ENCODE peak calls at places on chromosomes 13 and 19, in four cellular contexts. Y is SK-N-SH, Q is K562, G is HepG2. B is an unnamed sample.

GRCh38 chr13:80161896-80162295 is 179.0 kb downstream of the SPRY2 start:
- DNase-seq in Y (no peak), Q (no peak), G (no peak), B (no peak)

GRCh38 chr13:74883834-74884233 is 598.1 kb downstream of the TBC1D4 start:
- DNase-seq in Y (no peak), Q (no peak), G (no peak), B (no peak)

GRCh38 chr13:18965347-18965855 is 216.2 kb downstream of the TUBA3C start:
- DNase-seq in Y (no peak), Q (no peak), G (no peak), B (no peak)

GRCh38 chr13:23701646-23702045 is 131.4 kb downstream of the TNFRSF19 start:
- DNase-seq in Y (no peak), Q (no peak), G (no peak), B (no peak)

GRCh38 chr13:43664700-43665191 is 122.0 kb downstream of the ENOX1 start:
- DNase-seq in Y (no peak), Q (no peak), G (no peak), B (peak; percentile 28)

GRCh38 chr19:33402421-33403220 is 29.1 kb downstream of the CEBPG start:
- DNase-seq in Y (peak; percentile 58), Q (no peak), G (no peak), B (no peak)

GRCh38 chr19:47633996-47634395 is 25.1 kb downstream of the BICRA start:
- DNase-seq in Y (no peak), Q (no peak), G (no peak), B (no peak)

GRCh38 chr13:29516012-29516411 is 79.5 kb downstream of the SLC7A1 start:
- DNase-seq in Y (no peak), Q (no peak), G (no peak), B (no peak)

GRCh38 chr13:79079351-79079839 is 326.7 kb downstream of the RBM26 start:
- DNase-seq in Y (no peak), Q (no peak), G (no peak), B (no peak)

GRCh38 chr19:1360126-1360817 is 23.4 kb upstream of the NDUFS7 start:
- DNase-seq in Y (no peak), Q (no peak), G (no peak), B (no peak)

GRCh38 chr13:73913043-73913740 is 221.0 kb downstream of the KLF12 start:
- DNase-seq in Y (no peak), Q (no peak), G (no peak), B (no peak)

GRCh38 chr19:19645233-19645870 is 1.9 kb upstream of the GMIP start:
- DNase-seq in Y (no peak), Q (no peak), G (no peak), B (no peak)

GRCh38 chr13:66397133-66397532 is 833.0 kb downstream of the PCDH9 start:
- DNase-seq in Y (no peak), Q (no peak), G (no peak), B (no peak)

GRCh38 chr19:19193926-19194325 is 1.9 kb downstream of the RFXANK start:
- DNase-seq in Y (no peak), Q (no peak), G (no peak), B (no peak)

GRCh38 chr13:101942038-101942437 is 459.8 kb downstream of the FGF14 start:
- DNase-seq in Y (peak; percentile 34), Q (no peak), G (peak; percentile 7), B (peak; percentile 33)

GRCh38 chr13:42007844-42008243 is 40.6 kb upstream of the DGKH start:
- DNase-seq in Y (no peak), Q (no peak), G (no peak), B (no peak)

GRCh38 chr13:45356966-45357689 is 16.1 kb upstream of the TPT1 start:
- DNase-seq in Y (no peak), Q (no peak), G (no peak), B (no peak)

GRCh38 chr13:32585625-32586021 is 629 bp upstream of the PDS5B start:
- DNase-seq in Y (no peak), Q (no peak), G (no peak), B (no peak)

GRCh38 chr13:27997904-27998522 is 9.5 kb upstream of the URAD start:
- DNase-seq in Y (no peak), Q (peak; percentile 18), G (peak; percentile 48), B (peak; percentile 76)

GRCh38 chr13:99135591-99135990 is 65.1 kb upstream of the UBAC2 start:
- DNase-seq in Y (no peak), Q (no peak), G (no peak), B (no peak)

GRCh38 chr19:6423499-6424189 is 967 bp downstream of the KHSRP start:
- DNase-seq in Y (peak; percentile 65), Q (peak; percentile 46), G (peak; percentile 49), B (peak; percentile 59)

GRCh38 chr19:46926201-46927071 is 65.6 kb downstream of the ARHGAP35 start:
- DNase-seq in Y (no peak), Q (no peak), G (no peak), B (no peak)

GRCh38 chr13:60226507-60226906 is 62.8 kb upstream of the DIAPH3 start:
- DNase-seq in Y (peak; percentile 57), Q (peak; percentile 15), G (peak; percentile 15), B (peak; percentile 42)

GRCh38 chr13:20398459-20398858 is 127.2 kb downstream of the CRYL1 start:
- DNase-seq in Y (no peak), Q (no peak), G (no peak), B (no peak)

GRCh38 chr13:112748947-112749346 is 59.1 kb downstream of the ATP11A start:
- DNase-seq in Y (no peak), Q (no peak), G (no peak), B (no peak)

GRCh38 chr19:28596561-28597071 is 616.3 kb downstream of the UQCRFS1 start:
- DNase-seq in Y (no peak), Q (no peak), G (no peak), B (no peak)

GRCh38 chr19:17718467-17718987 is 753 bp upstream of the MAP1S start:
- DNase-seq in Y (no peak), Q (no peak), G (no peak), B (no peak)

GRCh38 chr19:17718988-17719711 is at the start of gene MAP1S:
- DNase-seq in Y (peak; percentile 98), Q (peak; percentile 88), G (peak; percentile 45), B (peak; percentile 89)

GRCh38 chr19:17720487-17720839 is 1.2 kb downstream of the MAP1S start:
- DNase-seq in Y (no peak), Q (peak; percentile 35), G (no peak), B (no peak)

GRCh38 chr19:17721821-17722220 is 2.5 kb downstream of the MAP1S start:
- DNase-seq in Y (no peak), Q (peak; percentile 9), G (no peak), B (no peak)

GRCh38 chr19:17719730-17720486 is 628 bp downstream of the MAP1S start:
- DNase-seq in Y (peak; percentile 79), Q (peak; percentile 66), G (no peak), B (no peak)
- TF ChIP-seq FOXJ3 in Y (no peak), Q (no peak), G (no peak), B (no peak)

DNA sequence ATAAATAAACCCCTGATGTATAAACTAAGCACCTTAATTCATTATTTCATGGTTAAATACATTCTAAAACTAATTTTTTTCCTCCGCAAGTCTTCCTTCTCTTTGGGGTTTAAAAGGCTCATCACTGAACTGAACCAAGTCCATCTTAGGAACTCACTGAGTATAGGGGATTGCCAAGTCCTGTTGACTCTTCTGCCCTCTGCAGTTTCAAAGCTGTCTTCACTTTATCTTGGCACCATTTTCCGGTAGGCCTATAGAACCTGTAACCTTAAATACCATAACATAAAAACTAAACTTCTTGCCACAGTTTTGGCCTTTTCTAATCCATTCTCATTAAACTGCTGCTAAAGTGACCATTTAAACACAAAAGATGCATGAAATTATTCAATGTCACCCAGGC is 66.5 kb upstream of the USPL1 start:
- DNase-seq in Y (peak; percentile 21), Q (no peak), G (peak; percentile 29), B (no peak)
- TF ChIP-seq FOXJ3 in Y (no peak), Q (no peak), G (no peak), B (no peak)

GRCh38 chr13:109114991-109115390 is 485.6 kb downstream of the MYO16 start:
- DNase-seq in Y (no peak), Q (no peak), G (no peak), B (no peak)
- TF ChIP-seq FOXJ3 in Y (no peak), Q (no peak), G (no peak), B (no peak)

DNA sequence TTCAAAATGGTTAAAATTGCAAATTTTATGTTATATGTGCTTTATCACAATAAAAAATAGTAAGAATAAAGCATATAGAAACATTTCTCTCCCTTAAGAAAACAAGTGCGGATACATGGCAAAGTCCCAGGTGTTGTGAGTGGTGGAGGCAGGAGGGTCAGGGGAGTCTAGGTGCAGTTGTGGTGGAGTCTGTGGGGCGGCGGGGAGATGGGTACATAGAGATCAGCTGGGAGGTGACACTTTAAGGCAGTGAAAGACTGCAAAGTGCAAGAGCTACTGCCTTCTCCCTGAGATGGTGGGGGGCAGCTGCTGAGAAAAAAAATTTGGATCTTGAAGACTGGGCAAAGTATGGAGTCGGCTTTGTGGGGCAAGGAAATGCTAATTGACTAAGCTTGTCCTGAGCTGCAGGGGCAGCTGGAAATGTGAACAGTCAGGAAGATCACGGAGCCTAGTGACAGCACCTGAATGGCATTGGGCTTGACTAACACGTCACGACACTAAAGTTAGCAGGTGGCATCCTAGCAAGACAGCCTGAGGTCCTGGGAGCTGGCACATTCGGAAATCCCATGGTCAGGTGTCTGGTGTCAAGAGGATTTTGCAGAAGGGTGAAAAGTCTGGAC is 72.9 kb upstream of the IRS2 start:
- DNase-seq in Y (no peak), Q (no peak), G (no peak), B (no peak)
- TF ChIP-seq FOXJ3 in Y (no peak), Q (no peak), G (no peak), B (no peak)

DNA sequence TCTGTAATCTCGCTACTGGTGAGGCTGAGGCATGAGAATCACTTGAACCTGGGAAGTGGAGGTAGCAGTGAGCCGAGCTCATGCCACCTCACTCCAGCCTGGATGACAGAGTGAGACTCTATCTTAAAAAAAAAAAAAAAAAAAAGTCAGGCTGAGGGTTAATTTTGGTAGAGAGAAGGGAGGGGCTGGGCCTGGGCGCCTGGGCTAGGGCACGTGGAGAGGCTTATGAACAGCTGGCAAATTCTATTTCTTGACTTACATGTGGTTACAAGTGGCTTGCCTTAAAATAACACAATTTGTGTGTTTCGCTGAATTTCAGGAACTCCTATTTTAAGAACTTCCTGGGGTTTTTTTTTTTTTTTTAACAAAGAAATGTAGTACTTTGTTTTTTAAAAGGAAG is 47.6 kb upstream of the MAP3K10 start:
- DNase-seq in Y (no peak), Q (no peak), G (no peak), B (no peak)
- TF ChIP-seq FOXJ3 in Y (no peak), Q (no peak), G (no peak), B (no peak)

B was measured in WTC11.